ENCODE peak calls at places on chromosome 4, in five cellular contexts. Y is mesothelial cell of epicardium, K is bronchial epithelial cell, P is SK-MEL-5, Q is GM19239. C is an unnamed sample.

GRCh38 chr4:158302076-158302866 is 92.0 kb downstream of the TMEM144 start:
- DNase-seq in Y (no peak), K (peak; percentile 91), P (no peak), Q (no peak), C (no peak)

GRCh38 chr4:14177987-14178386 is 550.5 kb upstream of the BOD1L1 start:
- DNase-seq in Y (no peak), K (no peak), P (no peak), Q (peak; percentile 15), C (no peak)

GRCh38 chr4:8185280-8185679 is 13.8 kb upstream of the SH3TC1 start:
- DNase-seq in Y (no peak), K (peak; percentile 92), P (no peak), Q (no peak), C (no peak)

GRCh38 chr4:7167706-7168105 is 24.6 kb upstream of the SORCS2 start:
- DNase-seq in Y (no peak), K (no peak), P (peak; percentile 19), Q (no peak), C (no peak)

GRCh38 chr4:41832961-41833360 is 84.4 kb upstream of the PHOX2B start:
- DNase-seq in Y (no peak), K (peak; percentile 7), P (peak; percentile 68), Q (no peak), C (peak; percentile 10)

GRCh38 chr4:150152764-150153163 is 74.5 kb downstream of the DCLK2 start:
- DNase-seq in Y (no peak), K (no peak), P (no peak), Q (no peak), C (no peak)

GRCh38 chr4:64718091-64718490 is 308.8 kb upstream of the TECRL start:
- DNase-seq in Y (no peak), K (no peak), P (peak; percentile 72), Q (no peak), C (no peak)

GRCh38 chr4:28868831-28869230 is 1851.3 kb upstream of the PCDH7 start:
- DNase-seq in Y (no peak), K (no peak), P (no peak), Q (no peak), C (no peak)

GRCh38 chr4:115834441-115834840 is 721.0 kb upstream of the NDST4 start:
- DNase-seq in Y (no peak), K (peak; percentile 48), P (no peak), Q (no peak), C (no peak)

GRCh38 chr4:68361146-68361589 is 11.3 kb upstream of the YTHDC1 start:
- DNase-seq in Y (no peak), K (peak; percentile 98), P (no peak), Q (no peak), C (no peak)

GRCh38 chr4:10028910-10029309 is 7.6 kb upstream of the SLC2A9 start:
- DNase-seq in Y (no peak), K (no peak), P (peak; percentile 3), Q (no peak), C (no peak)

GRCh38 chr4:83852085-83852451 is 316.2 kb downstream of the GPAT3 start:
- DNase-seq in Y (no peak), K (peak; percentile 88), P (no peak), Q (no peak), C (no peak)

GRCh38 chr4:10442976-10443375 is 14.2 kb downstream of the ZNF518B start:
- DNase-seq in Y (no peak), K (peak; percentile 28), P (no peak), Q (no peak), C (no peak)

GRCh38 chr4:535181-535923 is 36.3 kb downstream of the PIGG start:
- DNase-seq in Y (no peak), K (no peak), P (no peak), Q (no peak), C (no peak)

GRCh38 chr4:921830-922331 is 10.2 kb downstream of the GAK start:
- DNase-seq in Y (no peak), K (no peak), P (no peak), Q (no peak), C (no peak)

GRCh38 chr4:48687313-48687712 is 92.8 kb downstream of the FRYL start:
- DNase-seq in Y (no peak), K (no peak), P (no peak), Q (no peak), C (no peak)

GRCh38 chr4:125070869-125071268 is 243.9 kb upstream of the FAT4 start:
- DNase-seq in Y (no peak), K (peak; percentile 17), P (peak; percentile 36), Q (no peak), C (no peak)

GRCh38 chr4:101349346-101350064 is 2.2 kb upstream of the PPP3CA start:
- DNase-seq in Y (no peak), K (peak; percentile 96), P (peak; percentile 26), Q (no peak), C (no peak)

GRCh38 chr4:132180020-132180427 is 969.1 kb upstream of the PCDH10 start:
- DNase-seq in Y (no peak), K (peak; percentile 25), P (no peak), Q (no peak), C (no peak)

GRCh38 chr4:54976682-54977081 is 148.7 kb downstream of the KDR start:
- DNase-seq in Y (no peak), K (no peak), P (peak; percentile 18), Q (no peak), C (no peak)

GRCh38 chr4:38449506-38450174 is 214.4 kb upstream of the KLF3 start:
- DNase-seq in Y (no peak), K (peak; percentile 15), P (no peak), Q (no peak), C (no peak)